ENCODE peak calls at places on chromosomes 12 and 14, in six cellular contexts. D is uterus, K is kidney, P is ovary, F is AG04449, A is brain microvascular endothelial cell. M is an unnamed sample.

GRCh38 chr12:69844416-69844815 is 19.4 kb downstream of the MYRFL start:
- DNase-seq in A (no peak), P (no peak), F (no peak), D (no peak), K (no peak), M (no peak)

GRCh38 chr12:123075591-123076171 is 75.2 kb downstream of the PITPNM2 start:
- DNase-seq in F (no peak), K (no peak), A (no peak), P (peak; percentile 62), D (peak; percentile 56), M (no peak)

GRCh38 chr12:39236994-39237393 is 205.9 kb downstream of the KIF21A start:
- DNase-seq in K (no peak), D (no peak), F (no peak), P (no peak), A (peak; percentile 4), M (peak; percentile 33)

GRCh38 chr12:98751580-98752115 is 106.6 kb downstream of the APAF1 start:
- DNase-seq in A (no peak), D (no peak), F (no peak), K (no peak), P (no peak), M (no peak)

GRCh38 chr14:36129181-36129580 is 47.3 kb downstream of the PTCSC3 start:
- DNase-seq in P (no peak), A (no peak), K (no peak), F (no peak), D (no peak), M (no peak)

GRCh38 chr14:25108959-25109358 is 59.0 kb upstream of the STXBP6 start:
- DNase-seq in D (no peak), K (no peak), P (no peak), A (no peak), F (no peak), M (no peak)

GRCh38 chr12:15276088-15276698 is 46.1 kb upstream of the PTPRO start:
- DNase-seq in K (no peak), F (no peak), P (no peak), D (no peak), A (peak; percentile 34), M (no peak)

GRCh38 chr12:95336387-95337067 is 118.9 kb downstream of the VEZT start:
- DNase-seq in F (peak; percentile 46), A (peak; percentile 87), P (peak; percentile 71), K (peak; percentile 85), D (peak; percentile 70), M (peak; percentile 73)

GRCh38 chr12:12983420-12984035 is 16.5 kb downstream of the HEBP1 start:
- DNase-seq in D (no peak), K (no peak), A (peak; percentile 49), F (no peak), P (no peak), M (peak; percentile 37)

GRCh38 chr14:81341405-81342180 is 58.5 kb downstream of the STON2 start:
- DNase-seq in F (no peak), P (no peak), D (no peak), A (no peak), K (no peak), M (no peak)

GRCh38 chr12:133130808-133131128 is 341 bp downstream of the ZNF10 start:
- DNase-seq in P (peak; percentile 44), F (no peak), D (no peak), K (peak; percentile 80), A (no peak), M (no peak)

GRCh38 chr12:79673334-79673733 is 17.4 kb downstream of the PAWR start:
- DNase-seq in A (no peak), P (no peak), K (no peak), D (no peak), F (no peak), M (no peak)

GRCh38 chr12:104569348-104570173 is 112.8 kb downstream of the CHST11 start:
- DNase-seq in K (no peak), D (no peak), P (no peak), A (no peak), F (no peak), M (no peak)
- H3K4me3 ChIP-seq in K (no peak overlapping the region), D (no peak overlapping the region), P (no peak overlapping the region), A (no peak overlapping the region), F (no peak overlapping the region), M (no peak overlapping the region)

GRCh38 chr12:103769240-103769945 is 71.6 kb downstream of the NT5DC3 start:
- DNase-seq in K (no peak), D (no peak), F (no peak), A (no peak), P (no peak), M (no peak)

GRCh38 chr12:103772367-103773108 is 68.5 kb downstream of the NT5DC3 start:
- DNase-seq in A (no peak), F (no peak), K (no peak), P (no peak), D (no peak), M (no peak)

GRCh38 chr12:103773109-103773905 is 67.7 kb downstream of the NT5DC3 start:
- DNase-seq in P (no peak), D (no peak), A (no peak), F (no peak), K (no peak), M (peak; percentile 78)

GRCh38 chr12:103768467-103769123 is 72.4 kb downstream of the NT5DC3 start:
- DNase-seq in A (no peak), P (no peak), D (no peak), K (no peak), F (no peak), M (no peak)

DNA sequence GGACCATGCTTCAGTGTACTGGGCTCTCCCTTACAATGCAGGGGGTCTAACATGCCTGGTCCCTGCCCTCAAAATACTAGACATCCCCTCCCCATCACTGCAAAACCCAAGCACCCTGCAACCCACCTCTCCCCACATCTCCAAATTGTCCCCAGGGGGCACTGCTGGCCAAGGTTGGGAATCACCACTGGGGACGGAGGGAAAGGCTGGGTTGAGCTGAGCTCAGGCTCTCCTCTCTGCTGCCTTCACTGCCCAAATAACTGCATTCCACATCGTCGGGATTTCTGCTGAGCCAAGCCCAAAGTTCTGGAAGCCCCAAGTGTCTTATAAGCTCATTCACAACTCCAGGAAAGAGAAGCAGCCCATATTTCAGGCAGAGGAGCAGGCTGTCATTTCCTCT is 69.6 kb downstream of the NT5DC3 start:
- DNase-seq in P (peak; percentile 29), K (no peak), A (peak; percentile 41), D (peak; percentile 52), F (no peak), M (peak; percentile 31)
- H3K4me3 ChIP-seq in P (no peak overlapping the region), K (no peak overlapping the region), A (no peak overlapping the region), D (no peak overlapping the region), F (no peak overlapping the region), M (no peak overlapping the region)

GRCh38 chr14:71536927-71537772 is 395.1 kb upstream of the RGS6 start:
- DNase-seq in P (no peak), K (no peak), D (no peak), A (no peak), F (no peak), M (no peak)
- H3K4me3 ChIP-seq in P (no peak overlapping the region), K (no peak overlapping the region), D (no peak overlapping the region), A (no peak overlapping the region), F (no peak overlapping the region), M (no peak overlapping the region)

GRCh38 chr14:64645220-64645891 is 58.9 kb upstream of the PLEKHG3 start:
- DNase-seq in K (peak; percentile 68), F (peak; percentile 98), P (no peak), A (peak; percentile 94), D (peak; percentile 75), M (peak; percentile 90)
- H3K4me3 ChIP-seq in K (peak overlapping the region; percentile 9), F (no peak overlapping the region), P (no peak overlapping the region), A (no peak overlapping the region), D (no peak overlapping the region), M (no peak overlapping the region)

DNA sequence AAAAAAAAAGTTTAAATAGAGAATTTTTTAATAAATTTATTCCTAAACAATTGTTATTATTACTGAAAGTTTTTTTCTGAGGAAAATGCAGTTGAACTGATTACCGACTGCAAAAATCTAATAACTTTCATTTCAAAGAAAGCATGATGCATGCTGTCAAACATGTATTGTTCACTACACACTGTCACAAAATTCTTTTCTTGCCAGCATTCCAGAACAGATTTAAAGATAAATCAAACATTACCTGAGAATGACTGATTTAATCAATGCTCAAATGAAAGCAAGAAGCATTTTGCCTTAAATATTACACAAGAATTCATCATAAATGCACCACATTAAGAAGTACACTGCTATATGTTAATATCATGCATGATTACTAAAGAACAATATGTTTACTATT is 588.3 kb downstream of the SLC16A7 start:
- DNase-seq in P (no peak), F (no peak), A (no peak), D (no peak), K (no peak), M (no peak)
- H3K4me3 ChIP-seq in P (no peak overlapping the region), F (no peak overlapping the region), A (no peak overlapping the region), D (no peak overlapping the region), K (no peak overlapping the region), M (no peak overlapping the region)

DNA sequence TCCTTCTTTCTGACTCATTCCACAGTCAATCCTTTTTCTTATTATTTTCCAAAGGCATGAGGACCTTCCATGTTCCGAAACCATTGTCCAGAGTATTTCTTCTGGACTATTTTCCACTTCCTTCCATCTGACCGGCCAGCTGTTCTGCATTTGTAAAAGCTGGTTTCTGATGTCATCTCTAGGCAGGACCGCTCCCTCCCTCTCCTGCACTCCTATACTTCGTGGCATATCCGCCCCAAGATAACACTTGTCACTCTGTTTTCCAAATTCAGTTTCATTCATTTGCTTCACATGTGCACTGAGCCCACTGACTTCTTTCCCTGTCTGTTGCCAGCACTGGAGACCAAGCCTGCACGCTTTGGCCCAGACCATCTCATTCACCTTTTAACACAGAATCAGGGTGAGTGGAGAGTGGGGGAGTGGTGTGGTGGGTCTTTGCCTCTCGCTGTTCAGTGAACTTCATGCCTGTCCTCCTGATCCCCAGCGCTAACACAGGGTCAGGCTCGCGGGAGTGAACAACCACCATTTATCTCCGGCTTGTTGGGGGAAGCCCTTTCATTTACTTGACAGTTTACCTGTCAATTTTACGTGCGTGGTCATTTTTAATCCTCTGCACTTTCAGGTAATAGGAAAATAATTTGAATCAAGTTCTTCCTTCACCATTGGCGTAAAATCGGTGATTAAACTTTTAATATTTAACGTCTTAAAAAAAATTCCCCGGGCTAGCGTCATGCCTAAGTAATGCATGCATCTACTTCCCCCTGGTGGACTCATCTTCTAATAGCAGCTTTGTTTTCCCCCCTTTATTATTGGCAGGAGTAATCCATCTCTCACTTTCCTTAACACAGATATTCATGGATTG is 52.5 kb downstream of the C12orf75 start:
- DNase-seq in P (no peak), F (peak; percentile 21), D (peak; percentile 17), A (peak; percentile 63), K (no peak), M (peak; percentile 59)
- H3K4me3 ChIP-seq in P (peak overlapping the region; percentile 6), F (peak overlapping the region; percentile 1), D (no peak overlapping the region), A (peak overlapping the region; percentile 49), K (peak overlapping the region; percentile 50), M (peak overlapping the region; percentile 27)

GRCh38 chr14:50061664-50062437 is 54.5 kb downstream of the VCPKMT start:
- DNase-seq in F (no peak), A (no peak), P (no peak), K (no peak), D (peak; percentile 32), M (no peak)

GRCh38 chr14:50060871-50061663 is 55.3 kb downstream of the VCPKMT start:
- DNase-seq in F (peak; percentile 83), P (peak; percentile 33), D (peak; percentile 72), K (no peak), A (peak; percentile 93), M (peak; percentile 80)

GRCh38 chr14:50064993-50065392 is 51.4 kb downstream of the VCPKMT start:
- DNase-seq in K (no peak), P (no peak), F (no peak), D (no peak), A (no peak), M (no peak)

GRCh38 chr14:50063876-50064420 is 52.4 kb downstream of the VCPKMT start:
- DNase-seq in K (no peak), P (no peak), A (no peak), F (no peak), D (no peak), M (no peak)

GRCh38 chr14:50062438-50063039 is 53.8 kb downstream of the VCPKMT start:
- DNase-seq in K (no peak), D (peak; percentile 38), P (no peak), A (peak; percentile 75), F (no peak), M (no peak)
- H3K4me3 ChIP-seq in K (no peak overlapping the region), D (no peak overlapping the region), P (no peak overlapping the region), A (no peak overlapping the region), F (no peak overlapping the region), M (no peak overlapping the region)

M was measured in astrocyte of the cerebellum.